ENCODE peak calls at places on chromosomes 5 and 9, in four cellular contexts. P is Panc1, W is left ventricle myocardium inferior, C is right atrium auricular region. Q is an unnamed sample.
A peak's percentile ranks its signal among the peaks of the same experiment; 100 is the strongest.

GRCh38 chr5:132468665-132469379 is 21.8 kb downstream of the IRF1 start:
- DNase-seq in P (no peak), W (no peak), C (no peak), Q (no peak)

GRCh38 chr5:61625682-61626620 is 293.9 kb downstream of the ZSWIM6 start:
- DNase-seq in P (no peak), W (peak; percentile 83), C (peak; percentile 74), Q (peak; percentile 1)

GRCh38 chr9:32128546-32128945 is 255.9 kb upstream of the ACO1 start:
- DNase-seq in P (no peak), W (no peak), C (no peak), Q (no peak)

GRCh38 chr5:68217476-68217984 is 2.0 kb downstream of the PIK3R1 start:
- DNase-seq in P (no peak), W (no peak), C (no peak), Q (no peak)

GRCh38 chr5:178297751-178298150 is 65.1 kb upstream of the PHYKPL start:
- DNase-seq in P (no peak), W (no peak), C (no peak), Q (no peak)

GRCh38 chr9:108099854-108100253 is 610.3 kb upstream of the KLF4 start:
- DNase-seq in P (no peak), W (no peak), C (no peak), Q (no peak)

GRCh38 chr9:136949817-136950655 is 2.0 kb upstream of the LCN12 start:
- DNase-seq in P (peak; percentile 46), W (peak; percentile 97), C (peak; percentile 94), Q (peak; percentile 97)

GRCh38 chr9:34230556-34230955 is 51.7 kb downstream of the UBAP1 start:
- DNase-seq in P (no peak), W (no peak), C (no peak), Q (no peak)

GRCh38 chr5:147398860-147399259 is 111.0 kb downstream of the DPYSL3 start:
- DNase-seq in P (no peak), W (no peak), C (no peak), Q (no peak)

GRCh38 chr5:95739857-95740256 is 8.7 kb downstream of the RHOBTB3 start:
- DNase-seq in P (no peak), W (no peak), C (no peak), Q (no peak)

GRCh38 chr5:32127759-32128158 is 46.4 kb downstream of the GOLPH3 start:
- DNase-seq in P (no peak), W (no peak), C (no peak), Q (no peak)

GRCh38 chr5:170960567-170960966 is 98.7 kb downstream of the RANBP17 start:
- DNase-seq in P (no peak), W (no peak), C (no peak), Q (no peak)

GRCh38 chr5:178117911-178118310 is 4.6 kb downstream of the N4BP3 start:
- DNase-seq in P (no peak), W (no peak), C (no peak), Q (no peak)

GRCh38 chr9:134664446-134664845 is 22.8 kb downstream of the COL5A1 start:
- DNase-seq in P (no peak), W (peak; percentile 9), C (no peak), Q (peak; percentile 12)

GRCh38 chr9:1875921-1876448 is 139.2 kb upstream of the SMARCA2 start:
- DNase-seq in P (no peak), W (no peak), C (no peak), Q (no peak)

GRCh38 chr5:148104226-148104625 is 40.4 kb downstream of the SPINK5 start:
- DNase-seq in P (no peak), W (no peak), C (no peak), Q (no peak)

GRCh38 chr5:43482490-43483064 is 1.1 kb downstream of the TMEM267 start:
- DNase-seq in P (no peak), W (no peak), C (no peak), Q (no peak)

GRCh38 chr9:121463026-121463827 is 36.4 kb downstream of the GGTA1 start:
- DNase-seq in P (no peak), W (peak; percentile 54), C (peak; percentile 76), Q (no peak)

GRCh38 chr5:108687599-108688220 is 60.0 kb upstream of the FER start:
- DNase-seq in P (no peak), W (no peak), C (no peak), Q (no peak)

GRCh38 chr5:54517512-54518145 is at the start of gene SNX18:
- DNase-seq in P (peak; percentile 41), W (peak; percentile 92), C (peak; percentile 92), Q (peak; percentile 95)

GRCh38 chr5:172274951-172275753 is 8.4 kb downstream of the UBTD2 start:
- DNase-seq in P (no peak), W (no peak), C (no peak), Q (peak; percentile 21)

GRCh38 chr9:16753256-16753655 is 117.2 kb downstream of the BNC2 start:
- DNase-seq in P (no peak), W (no peak), C (no peak), Q (no peak)

GRCh38 chr9:8874482-8874881 is 1074.9 kb upstream of the DMAC1 start:
- DNase-seq in P (no peak), W (no peak), C (no peak), Q (no peak)

GRCh38 chr9:87327567-87328125 is 170.0 kb upstream of the DAPK1 start:
- DNase-seq in P (no peak), W (no peak), C (no peak), Q (no peak)

GRCh38 chr9:74810200-74810599 is 77.5 kb downstream of the TRPM6 start:
- DNase-seq in P (no peak), W (no peak), C (no peak), Q (no peak)

GRCh38 chr5:45596320-45596719 is 99.9 kb downstream of the HCN1 start:
- DNase-seq in P (no peak), W (no peak), C (no peak), Q (no peak)

GRCh38 chr5:136906545-136906944 is 541.2 kb upstream of the TRPC7 start:
- DNase-seq in P (no peak), W (no peak), C (no peak), Q (no peak)

GRCh38 chr9:13445123-13445522 is 165.6 kb upstream of the MPDZ start:
- DNase-seq in P (no peak), W (no peak), C (no peak), Q (no peak)

GRCh38 chr9:13444272-13444608 is 164.7 kb upstream of the MPDZ start:
- DNase-seq in P (no peak), W (no peak), C (no peak), Q (no peak)

GRCh38 chr9:13443380-13444271 is 164.1 kb upstream of the MPDZ start:
- DNase-seq in P (no peak), W (peak; percentile 15), C (no peak), Q (no peak)

GRCh38 chr9:13446261-13446660 is 166.8 kb upstream of the MPDZ start:
- DNase-seq in P (no peak), W (no peak), C (no peak), Q (no peak)

DNA sequence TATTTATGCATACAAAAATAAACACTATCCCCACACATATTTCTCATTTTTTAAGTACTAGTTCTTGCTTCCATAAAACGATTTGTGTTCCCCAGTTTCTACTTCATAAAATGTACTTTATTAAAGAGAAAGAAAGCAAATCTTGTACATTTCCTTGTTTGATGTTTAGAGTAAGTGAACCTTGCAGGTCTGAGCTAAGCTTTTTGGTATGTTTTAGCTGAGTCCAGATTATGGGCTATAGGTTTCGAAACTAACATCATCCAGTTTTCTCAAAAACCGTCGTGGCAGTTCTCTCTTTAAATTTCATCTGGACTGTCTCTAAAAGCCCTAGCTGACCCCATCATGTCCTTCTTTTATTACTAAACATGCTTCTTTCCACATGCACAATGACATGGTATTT is 165.2 kb upstream of the MPDZ start:
- DNase-seq in P (no peak), W (no peak), C (no peak), Q (no peak)
- H3K27ac ChIP-seq in P (no peak overlapping the region), W (peak overlapping the region; percentile 79), C (peak overlapping the region; percentile 64), Q (no peak overlapping the region)

DNA sequence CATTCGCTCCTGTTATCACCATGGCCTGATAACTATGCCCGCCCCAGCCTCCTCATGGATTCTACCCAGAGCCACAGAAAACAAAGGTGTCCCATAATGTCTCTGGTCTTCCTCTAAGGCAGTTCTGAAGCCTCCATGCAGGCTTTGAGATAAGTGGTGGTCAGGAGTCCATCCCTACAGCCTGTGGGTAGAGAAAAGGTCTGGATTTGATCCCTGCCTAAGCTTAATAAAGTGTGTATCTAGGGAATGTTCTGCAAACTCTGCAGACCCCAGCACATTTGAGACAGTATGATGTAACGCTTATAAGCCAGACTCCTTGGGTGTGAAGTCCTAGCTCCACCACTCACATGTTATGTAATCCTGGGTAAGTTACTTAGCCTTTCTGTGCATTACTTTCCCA is 187.3 kb downstream of the MAPKAP1 start:
- DNase-seq in P (no peak), W (no peak), C (no peak), Q (no peak)
- H3K4me1 ChIP-seq in P (no peaks in the 10 kb centered on the region), W (peaks cover 33% of the 10 kb centered on the region), C (peaks cover 9% of the 10 kb centered on the region), Q (peaks cover 22% of the 10 kb centered on the region)

GRCh38 chr5:114649878-114650277 is 288.0 kb downstream of the KCNN2 start:
- DNase-seq in P (no peak), W (no peak), C (no peak), Q (no peak)

DNA sequence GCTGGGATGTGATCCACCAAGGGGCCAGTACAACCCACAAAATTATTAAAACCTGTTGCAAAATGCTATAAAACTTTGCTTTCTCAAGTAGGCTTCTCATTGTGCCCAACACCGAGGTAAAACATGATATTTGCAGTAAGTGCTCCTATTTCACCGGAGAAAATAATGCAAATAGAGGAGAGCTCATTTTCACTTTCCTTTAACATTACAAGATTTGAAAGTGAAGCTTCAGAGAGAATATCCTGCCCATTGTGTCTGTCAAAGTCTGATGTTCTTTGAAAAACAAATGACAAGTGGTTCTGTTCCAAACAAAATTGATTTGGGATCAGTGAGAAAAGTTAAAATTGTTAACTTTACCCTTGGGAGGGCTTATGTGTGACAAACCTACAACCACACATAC is 287.1 kb downstream of the KCNN2 start:
- DNase-seq in P (no peak), W (no peak), C (no peak), Q (no peak)
- H3K4me3 ChIP-seq in P (no peak overlapping the region), W (no peak overlapping the region), C (no peak overlapping the region), Q (no peak overlapping the region)

GRCh38 chr9:93266521-93267001 is 82.6 kb downstream of the WNK2 start:
- DNase-seq in P (no peak), W (no peak), C (peak; percentile 50), Q (no peak)

GRCh38 chr9:93267091-93267541 is 83.2 kb downstream of the WNK2 start:
- DNase-seq in P (no peak), W (no peak), C (peak; percentile 52), Q (no peak)

GRCh38 chr9:93268551-93269314 is 84.8 kb downstream of the WNK2 start:
- DNase-seq in P (no peak), W (no peak), C (no peak), Q (no peak)

GRCh38 chr9:93265972-93266371 is 82.0 kb downstream of the WNK2 start:
- DNase-seq in P (no peak), W (no peak), C (peak; percentile 40), Q (no peak)

GRCh38 chr9:93267681-93268505 is 84.0 kb downstream of the WNK2 start:
- DNase-seq in P (no peak), W (no peak), C (no peak), Q (no peak)
- H3K27ac ChIP-seq in P (no peak overlapping the region), W (no peak overlapping the region), C (no peak overlapping the region), Q (no peak overlapping the region)